ENCODE peak calls at places on chromosomes 13 and 19, in four cellular contexts. V is left lung, X is PC-3, U is foreskin fibroblast. K is an unnamed sample.

GRCh38 chr13:114131581-114132418 is 623 bp downstream of the RASA3 start:
- DNase-seq in V (no peak), X (no peak), U (no peak), K (no peak)

GRCh38 chr19:588093-588742 is 1.5 kb upstream of the HCN2 start:
- DNase-seq in V (peak), X (peak), U (peak), K (no peak)

GRCh38 chr13:59479629-59480028 is 684.1 kb downstream of the DIAPH3 start:
- DNase-seq in V (no peak), X (no peak), U (no peak), K (no peak)

GRCh38 chr19:45016388-45017314 is 15.4 kb downstream of the RELB start:
- DNase-seq in V (no peak), X (peak), U (peak), K (peak)

GRCh38 chr13:95256086-95256485 is 45.2 kb downstream of the ABCC4 start:
- DNase-seq in V (no peak), X (peak), U (peak), K (peak)

GRCh38 chr19:13788991-13789390 is 6.3 kb upstream of the ZSWIM4 start:
- DNase-seq in V (no peak), X (no peak), U (peak), K (peak)

GRCh38 chr13:107351305-107351704 is 783.4 kb upstream of the ARGLU1 start:
- DNase-seq in V (no peak), X (no peak), U (no peak), K (no peak)

GRCh38 chr19:11856568-11857264 is 8.2 kb downstream of the ZNF439 start:
- DNase-seq in V (peak), X (no peak), U (no peak), K (no peak)

GRCh38 chr19:5062195-5062594 is 93.3 kb downstream of the KDM4B start:
- DNase-seq in V (no peak), X (no peak), U (no peak), K (no peak)

GRCh38 chr13:30466358-30466714 is 600 bp upstream of the HMGB1 start:
- DNase-seq in V (no peak), X (peak), U (peak), K (no peak)

GRCh38 chr19:1651061-1651547 is 1.3 kb downstream of the TCF3 start:
- DNase-seq in V (no peak), X (no peak), U (no peak), K (no peak)

GRCh38 chr19:33273881-33274662 is 28.3 kb downstream of the CEBPA start:
- DNase-seq in V (peak), X (peak), U (peak), K (peak)

GRCh38 chr19:33301011-33301899 is 1.1 kb downstream of the CEBPA start:
- DNase-seq in V (no peak), X (no peak), U (no peak), K (no peak)

GRCh38 chr13:67267136-67267535 is 37.0 kb upstream of the PCDH9 start:
- DNase-seq in V (no peak), X (no peak), U (no peak), K (no peak)

GRCh38 chr19:7013678-7014077 is 7.6 kb downstream of the MBD3L2B start:
- DNase-seq in V (no peak), X (peak), U (no peak), K (no peak)

GRCh38 chr13:97445504-97446187 is 11.7 kb downstream of the RAP2A start:
- DNase-seq in V (no peak), X (no peak), U (no peak), K (no peak)

GRCh38 chr13:41919741-41920487 is 41.0 kb downstream of the VWA8 start:
- DNase-seq in V (no peak), X (no peak), U (no peak), K (no peak)

GRCh38 chr19:33134571-33135041 is 2.7 kb downstream of the WDR88 start:
- DNase-seq in V (no peak), X (no peak), U (no peak), K (no peak)

GRCh38 chr19:33303791-33304759 is 1.7 kb upstream of the CEBPA start:
- DNase-seq in V (no peak), X (no peak), U (no peak), K (no peak)

GRCh38 chr19:50835785-50836542 is 2.6 kb upstream of the KLK15 start:
- DNase-seq in V (peak), X (peak), U (peak), K (no peak)

GRCh38 chr13:72180253-72180952 is 313.4 kb upstream of the DACH1 start:
- DNase-seq in V (no peak), X (peak), U (no peak), K (no peak)

GRCh38 chr13:49980266-49980665 is 16.6 kb upstream of the TRIM13 start:
- DNase-seq in V (no peak), X (no peak), U (no peak), K (no peak)

GRCh38 chr13:113646376-113646775 is 11.6 kb downstream of the ATP4B start:
- DNase-seq in V (peak), X (no peak), U (no peak), K (no peak)

GRCh38 chr19:15398501-15399233 is 19.1 kb upstream of the AKAP8 start:
- DNase-seq in V (no peak), X (no peak), U (no peak), K (no peak)

DNA sequence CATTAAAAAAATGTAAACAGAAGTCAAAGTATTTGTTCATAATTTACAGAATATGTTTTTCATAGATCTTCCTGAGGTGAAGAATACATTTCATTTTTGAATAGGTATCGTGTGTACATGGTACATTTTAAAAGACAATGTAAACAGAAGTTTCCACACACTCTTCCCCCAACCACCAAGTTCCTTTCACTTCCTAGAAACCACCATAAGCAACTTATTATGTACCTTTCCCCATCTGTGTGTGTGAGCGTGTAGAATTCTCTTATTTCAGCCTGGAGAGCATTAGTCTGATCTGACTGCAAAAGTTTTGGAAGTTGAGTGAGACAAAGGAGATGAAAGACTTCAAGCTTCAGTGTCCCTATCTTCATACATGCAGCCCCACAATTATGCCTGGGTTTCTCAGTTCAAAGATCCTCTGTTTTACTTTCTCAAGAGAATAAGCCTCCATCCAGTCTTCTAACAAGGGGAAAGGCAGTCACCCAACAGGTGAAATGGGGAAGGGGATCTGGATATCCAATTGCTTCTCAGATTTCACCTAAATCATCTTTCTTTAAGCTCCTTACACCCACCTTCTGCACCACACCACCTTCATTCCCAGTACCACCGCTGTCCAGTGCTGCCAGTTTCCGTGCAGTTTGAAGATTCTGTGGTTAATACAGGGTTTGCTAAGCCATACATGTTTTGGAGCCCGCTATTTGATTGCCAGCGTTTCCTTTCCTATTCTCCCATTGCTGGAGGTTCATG is 2.1 kb downstream of the TEX30 start:
- DNase-seq in V (no peak), X (no peak), U (no peak), K (no peak)
- H3K4me3 ChIP-seq in V (no peak), X (no peak), U (no peak), K (no peak)

GRCh38 chr13:21034602-21035190 is 26.7 kb downstream of the LATS2 start:
- DNase-seq in V (no peak), X (peak), U (no peak), K (no peak)
- TF ChIP-seq CTCF in V (no peak), X (peak), U (no peak), K (no peak)

GRCh38 chr19:48896191-48896720 is 2.3 kb downstream of the TULP2 start:
- DNase-seq in V (peak), X (no peak), U (no peak), K (no peak)
- H3K4me3 ChIP-seq in V (peak), X (no peak), U (peak), K (peak)

DNA sequence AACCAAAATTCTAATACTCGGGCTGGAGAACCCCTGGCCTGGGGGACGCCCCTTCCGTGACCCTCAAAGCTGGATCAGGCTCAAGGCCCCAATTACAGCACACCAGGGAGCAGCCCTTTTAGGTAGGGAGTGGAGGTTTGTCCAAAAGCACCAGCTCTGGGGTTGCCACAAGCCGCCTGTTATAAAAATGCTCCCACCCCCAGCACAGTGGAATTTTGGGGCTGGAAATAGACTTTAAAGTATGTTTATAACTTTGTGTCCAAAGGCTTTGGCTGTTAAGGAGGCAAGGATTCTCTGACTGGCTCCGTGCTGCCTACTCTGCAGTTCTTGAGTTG is 564 bp upstream of the GMIP start:
- DNase-seq in V (no peak), X (no peak), U (no peak), K (no peak)
- TF ChIP-seq CTCF in V (peak), X (peak), U (no peak), K (no peak)